ENCODE peak calls at places on chromosomes 4 and X, in five cellular contexts. One of them, this sample, is unnamed.

GRCh38 chr4:1309261-1310010 is 19.7 kb downstream of the MAEA start:
- DNase-seq in HCT116: no peak
- DNase-seq in heart left ventricle: peak; percentile 91
- DNase-seq in fibroblast of lung: peak; percentile 94
- DNase-seq in endodermal cell: peak; percentile 98
- DNase-seq in this sample: peak; percentile 92

GRCh38 chrX:107678957-107679740 is 50.8 kb downstream of the PRPS1 start:
- DNase-seq in HCT116: no peak
- DNase-seq in heart left ventricle: peak; percentile 78
- DNase-seq in fibroblast of lung: peak; percentile 55
- DNase-seq in endodermal cell: peak; percentile 40
- DNase-seq in this sample: peak; percentile 69

GRCh38 chr4:73309211-73309610 is 50.6 kb upstream of the ANKRD17 start:
- DNase-seq in HCT116: no peak
- DNase-seq in heart left ventricle: no peak
- DNase-seq in fibroblast of lung: peak; percentile 62
- DNase-seq in endodermal cell: no peak
- DNase-seq in this sample: peak; percentile 54

GRCh38 chr4:175109933-175110332 is 191.8 kb downstream of the ADAM29 start:
- DNase-seq in HCT116: no peak
- DNase-seq in heart left ventricle: no peak
- DNase-seq in fibroblast of lung: no peak
- DNase-seq in endodermal cell: peak; percentile 73
- DNase-seq in this sample: no peak

GRCh38 chr4:819401-820229 is 6.3 kb downstream of the CPLX1 start:
- DNase-seq in HCT116: no peak
- DNase-seq in heart left ventricle: no peak
- DNase-seq in fibroblast of lung: no peak
- DNase-seq in endodermal cell: peak; percentile 21
- DNase-seq in this sample: no peak

GRCh38 chr4:1674682-1675081 is 9.4 kb downstream of the FAM53A start:
- DNase-seq in HCT116: no peak
- DNase-seq in heart left ventricle: no peak
- DNase-seq in fibroblast of lung: no peak
- DNase-seq in endodermal cell: no peak
- DNase-seq in this sample: no peak

GRCh38 chr4:177001271-177002175 is 208.8 kb upstream of the VEGFC start:
- DNase-seq in HCT116: no peak
- DNase-seq in heart left ventricle: no peak
- DNase-seq in fibroblast of lung: peak; percentile 67
- DNase-seq in endodermal cell: no peak
- DNase-seq in this sample: peak; percentile 47

GRCh38 chr4:41613782-41614181 is 75.8 kb downstream of the LIMCH1 start:
- DNase-seq in HCT116: no peak
- DNase-seq in heart left ventricle: no peak
- DNase-seq in fibroblast of lung: peak; percentile 53
- DNase-seq in endodermal cell: no peak
- DNase-seq in this sample: no peak

GRCh38 chr4:17475481-17475880 is 36.4 kb downstream of the QDPR start:
- DNase-seq in HCT116: no peak
- DNase-seq in heart left ventricle: no peak
- DNase-seq in fibroblast of lung: peak; percentile 17
- DNase-seq in endodermal cell: no peak
- DNase-seq in this sample: peak; percentile 61

GRCh38 chr4:137200322-137200721 is 332.0 kb downstream of the PCDH18 start:
- DNase-seq in HCT116: no peak
- DNase-seq in heart left ventricle: no peak
- DNase-seq in fibroblast of lung: no peak
- DNase-seq in endodermal cell: no peak
- DNase-seq in this sample: no peak

GRCh38 chr4:164888096-164888495 is 11.1 kb downstream of the APELA start:
- DNase-seq in HCT116: no peak
- DNase-seq in heart left ventricle: no peak
- DNase-seq in fibroblast of lung: no peak
- DNase-seq in endodermal cell: no peak
- DNase-seq in this sample: no peak

GRCh38 chr4:143586080-143586479 is 72.6 kb downstream of the SMARCA5 start:
- DNase-seq in HCT116: no peak
- DNase-seq in heart left ventricle: no peak
- DNase-seq in fibroblast of lung: peak; percentile 30
- DNase-seq in endodermal cell: no peak
- DNase-seq in this sample: peak; percentile 64

GRCh38 chr4:143585548-143585947 is 72.0 kb downstream of the SMARCA5 start:
- DNase-seq in HCT116: no peak
- DNase-seq in heart left ventricle: no peak
- DNase-seq in fibroblast of lung: no peak
- DNase-seq in endodermal cell: no peak
- DNase-seq in this sample: no peak

GRCh38 chr4:143587703-143588102 is 74.2 kb downstream of the SMARCA5 start:
- DNase-seq in HCT116: peak; percentile 18
- DNase-seq in heart left ventricle: no peak
- DNase-seq in fibroblast of lung: peak; percentile 2
- DNase-seq in endodermal cell: no peak
- DNase-seq in this sample: peak; percentile 19
- TF ChIP-seq CTCF in HCT116: peak; percentile 28
- TF ChIP-seq CTCF in heart left ventricle: no peak
- TF ChIP-seq CTCF in fibroblast of lung: no peak
- TF ChIP-seq CTCF in endodermal cell: peak; percentile 33
- TF ChIP-seq CTCF in this sample: no peak

DNA sequence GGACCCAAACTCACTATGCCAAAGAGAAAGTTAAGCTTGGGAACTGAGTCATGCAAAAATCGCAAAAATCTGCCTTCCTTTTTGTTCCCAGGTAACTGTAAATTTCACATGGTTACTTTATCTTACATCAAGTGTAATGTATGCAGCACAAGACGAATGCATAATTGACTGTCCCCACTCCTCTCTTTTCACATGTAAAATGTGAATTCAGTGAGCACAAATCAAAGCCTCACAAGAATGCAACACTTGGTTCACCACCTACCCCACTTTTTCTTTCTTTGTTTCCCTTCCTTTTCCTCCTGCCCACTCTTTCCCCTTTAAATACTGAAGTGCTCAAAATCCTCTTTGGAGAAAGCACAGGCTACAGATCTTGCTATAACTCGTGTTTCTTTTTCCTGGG is 53.2 kb downstream of the MAGED4B start:
- DNase-seq in HCT116: no peak
- DNase-seq in heart left ventricle: no peak
- DNase-seq in fibroblast of lung: no peak
- DNase-seq in endodermal cell: no peak
- DNase-seq in this sample: no peak
- H3K4me3 ChIP-seq in HCT116: no peak overlapping the region
- H3K4me3 ChIP-seq in heart left ventricle: no peak overlapping the region
- H3K4me3 ChIP-seq in fibroblast of lung: no peak overlapping the region
- H3K4me3 ChIP-seq in endodermal cell: no peak overlapping the region
- H3K4me3 ChIP-seq in this sample: no peak overlapping the region

GRCh38 chr4:149738156-149738555 is 77.5 kb downstream of the IQCM start:
- DNase-seq in HCT116: no peak
- DNase-seq in heart left ventricle: no peak
- DNase-seq in fibroblast of lung: no peak
- DNase-seq in endodermal cell: no peak
- DNase-seq in this sample: no peak

GRCh38 chr4:149741186-149741831 is 74.3 kb downstream of the IQCM start:
- DNase-seq in HCT116: no peak
- DNase-seq in heart left ventricle: no peak
- DNase-seq in fibroblast of lung: no peak
- DNase-seq in endodermal cell: no peak
- DNase-seq in this sample: no peak

GRCh38 chr4:149735796-149736195 is 79.8 kb downstream of the IQCM start:
- DNase-seq in HCT116: no peak
- DNase-seq in heart left ventricle: no peak
- DNase-seq in fibroblast of lung: no peak
- DNase-seq in endodermal cell: no peak
- DNase-seq in this sample: peak; percentile 41
- TF ChIP-seq CTCF in HCT116: no peak
- TF ChIP-seq CTCF in heart left ventricle: no peak
- TF ChIP-seq CTCF in fibroblast of lung: no peak
- TF ChIP-seq CTCF in endodermal cell: no peak
- TF ChIP-seq CTCF in this sample: no peak

GRCh38 chr4:147546341-147546740 is 65.4 kb downstream of the EDNRA start:
- DNase-seq in HCT116: no peak
- DNase-seq in heart left ventricle: no peak
- DNase-seq in fibroblast of lung: peak; percentile 96
- DNase-seq in endodermal cell: no peak
- DNase-seq in this sample: peak; percentile 89

GRCh38 chr4:147547314-147548056 is 66.6 kb downstream of the EDNRA start:
- DNase-seq in HCT116: no peak
- DNase-seq in heart left ventricle: no peak
- DNase-seq in fibroblast of lung: peak; percentile 85
- DNase-seq in endodermal cell: no peak
- DNase-seq in this sample: peak; percentile 64

GRCh38 chr4:147548251-147548650 is 67.4 kb downstream of the EDNRA start:
- DNase-seq in HCT116: no peak
- DNase-seq in heart left ventricle: no peak
- DNase-seq in fibroblast of lung: peak; percentile 23
- DNase-seq in endodermal cell: no peak
- DNase-seq in this sample: peak; percentile 47

GRCh38 chr4:147550626-147551250 is 66.5 kb upstream of the TMEM184C start:
- DNase-seq in HCT116: no peak
- DNase-seq in heart left ventricle: no peak
- DNase-seq in fibroblast of lung: peak; percentile 88
- DNase-seq in endodermal cell: no peak
- DNase-seq in this sample: peak; percentile 61
- H3K4me3 ChIP-seq in HCT116: no peak overlapping the region
- H3K4me3 ChIP-seq in heart left ventricle: no peak overlapping the region
- H3K4me3 ChIP-seq in fibroblast of lung: no peak overlapping the region
- H3K4me3 ChIP-seq in endodermal cell: no peak overlapping the region
- H3K4me3 ChIP-seq in this sample: peak overlapping the region; percentile 43

GRCh38 chr4:93469560-93469959 is 359.0 kb upstream of the ATOH1 start:
- DNase-seq in HCT116: no peak
- DNase-seq in heart left ventricle: no peak
- DNase-seq in fibroblast of lung: no peak
- DNase-seq in endodermal cell: no peak
- DNase-seq in this sample: no peak
- TF ChIP-seq CTCF in HCT116: no peak
- TF ChIP-seq CTCF in heart left ventricle: no peak
- TF ChIP-seq CTCF in fibroblast of lung: no peak
- TF ChIP-seq CTCF in endodermal cell: no peak
- TF ChIP-seq CTCF in this sample: no peak

GRCh38 chrX:110944793-110945466 is 149.3 kb upstream of the CHRDL1 start:
- DNase-seq in HCT116: no peak
- DNase-seq in heart left ventricle: no peak
- DNase-seq in fibroblast of lung: peak; percentile 54
- DNase-seq in endodermal cell: peak; percentile 76
- DNase-seq in this sample: peak; percentile 10
- H3K4me3 ChIP-seq in HCT116: no peak overlapping the region
- H3K4me3 ChIP-seq in heart left ventricle: no peak overlapping the region
- H3K4me3 ChIP-seq in fibroblast of lung: no peak overlapping the region
- H3K4me3 ChIP-seq in endodermal cell: peak overlapping the region; percentile 45
- H3K4me3 ChIP-seq in this sample: peak overlapping the region; percentile 58

GRCh38 chrX:150202641-150203248 is 160.4 kb upstream of the MAMLD1 start:
- DNase-seq in HCT116: no peak
- DNase-seq in heart left ventricle: no peak
- DNase-seq in fibroblast of lung: peak; percentile 24
- DNase-seq in endodermal cell: no peak
- DNase-seq in this sample: peak; percentile 37

GRCh38 chrX:150201391-150201790 is 161.7 kb upstream of the MAMLD1 start:
- DNase-seq in HCT116: no peak
- DNase-seq in heart left ventricle: no peak
- DNase-seq in fibroblast of lung: no peak
- DNase-seq in endodermal cell: no peak
- DNase-seq in this sample: no peak

GRCh38 chrX:150201841-150202240 is 161.3 kb upstream of the MAMLD1 start:
- DNase-seq in HCT116: no peak
- DNase-seq in heart left ventricle: no peak
- DNase-seq in fibroblast of lung: peak; percentile 33
- DNase-seq in endodermal cell: no peak
- DNase-seq in this sample: peak; percentile 19

GRCh38 chrX:150205011-150205410 is 158.1 kb upstream of the MAMLD1 start:
- DNase-seq in HCT116: no peak
- DNase-seq in heart left ventricle: no peak
- DNase-seq in fibroblast of lung: no peak
- DNase-seq in endodermal cell: no peak
- DNase-seq in this sample: no peak

DNA sequence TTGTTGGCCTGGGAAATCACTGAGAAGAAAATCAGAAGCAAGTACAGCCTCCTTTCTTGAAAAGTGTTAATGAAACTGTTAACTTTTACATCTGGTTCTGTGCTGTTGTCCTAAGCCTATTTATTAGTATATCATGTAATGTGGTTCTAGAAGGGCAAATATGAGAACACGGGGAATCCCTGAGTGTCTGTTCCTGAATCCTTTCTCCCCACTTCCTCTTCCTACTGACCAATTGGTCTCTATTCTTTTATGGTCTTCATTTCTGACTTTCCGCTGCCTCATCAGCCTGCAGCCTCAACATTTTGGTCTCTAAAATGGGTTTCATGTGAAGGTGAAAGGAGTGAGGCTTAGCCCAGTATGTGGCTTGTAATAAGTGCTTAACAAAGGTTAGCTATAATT is 159.9 kb upstream of the MAMLD1 start:
- DNase-seq in HCT116: no peak
- DNase-seq in heart left ventricle: no peak
- DNase-seq in fibroblast of lung: no peak
- DNase-seq in endodermal cell: no peak
- DNase-seq in this sample: no peak
- TF ChIP-seq CTCF in HCT116: no peak
- TF ChIP-seq CTCF in heart left ventricle: no peak
- TF ChIP-seq CTCF in fibroblast of lung: no peak
- TF ChIP-seq CTCF in endodermal cell: no peak
- TF ChIP-seq CTCF in this sample: no peak

GRCh38 chr4:53852343-53852742 is 212.1 kb downstream of the CHIC2 start:
- DNase-seq in HCT116: no peak
- DNase-seq in heart left ventricle: no peak
- DNase-seq in fibroblast of lung: peak; percentile 37
- DNase-seq in endodermal cell: peak; percentile 51
- DNase-seq in this sample: peak; percentile 76
- H3K4me3 ChIP-seq in HCT116: no peak overlapping the region
- H3K4me3 ChIP-seq in heart left ventricle: no peak overlapping the region
- H3K4me3 ChIP-seq in fibroblast of lung: no peak overlapping the region
- H3K4me3 ChIP-seq in endodermal cell: no peak overlapping the region
- H3K4me3 ChIP-seq in this sample: no peak overlapping the region

GRCh38 chr4:186144180-186144579 is 39.7 kb downstream of the FAM149A start:
- DNase-seq in HCT116: no peak
- DNase-seq in heart left ventricle: no peak
- DNase-seq in fibroblast of lung: peak; percentile 65
- DNase-seq in endodermal cell: no peak
- DNase-seq in this sample: peak; percentile 48
- TF ChIP-seq CTCF in HCT116: no peak
- TF ChIP-seq CTCF in heart left ventricle: no peak
- TF ChIP-seq CTCF in fibroblast of lung: peak; percentile 7
- TF ChIP-seq CTCF in endodermal cell: peak; percentile 59
- TF ChIP-seq CTCF in this sample: peak; percentile 40